ENCODE peak calls at places on chromosomes 6 and 20, in four cellular contexts. S, B, I and L are unnamed samples.

GRCh38 chr20:61954276-61955021 is 111.2 kb downstream of the TAF4 start:
- DNase-seq in S (no peak), B (no peak), I (no peak), L (no peak)

GRCh38 chr6:158815915-158816314 is 3.3 kb downstream of the EZR start:
- DNase-seq in S (no peak), B (no peak), I (no peak), L (no peak)

GRCh38 chr6:43276180-43277082 is 21.6 kb upstream of the SLC22A7 start:
- DNase-seq in S (no peak), B (no peak), I (no peak), L (no peak)

GRCh38 chr6:33235221-33235634 is 26.9 kb downstream of the RING1 start:
- DNase-seq in S (no peak), B (no peak), I (no peak), L (no peak)

GRCh38 chr20:45407067-45407745 is 883 bp upstream of the DBNDD2 start:
- DNase-seq in S (peak), B (peak), I (no peak), L (no peak)

GRCh38 chr6:49923826-49924225 is 40.1 kb downstream of the DEFB114 start:
- DNase-seq in S (no peak), B (no peak), I (no peak), L (no peak)

GRCh38 chr6:45047573-45047972 is 280.6 kb upstream of the RUNX2 start:
- DNase-seq in S (no peak), B (no peak), I (no peak), L (no peak)

GRCh38 chr20:56359212-56360132 is 698 bp downstream of the FAM210B start:
- DNase-seq in S (peak), B (peak), I (no peak), L (peak)

GRCh38 chr20:61251529-61252393 is at the start of gene CDH4:
- DNase-seq in S (no peak), B (no peak), I (no peak), L (no peak)

GRCh38 chr20:45427236-45428149 is 11.6 kb downstream of the PIGT start:
- DNase-seq in S (no peak), B (no peak), I (no peak), L (no peak)

GRCh38 chr6:144190593-144190992 is 40.3 kb downstream of the STX11 start:
- DNase-seq in S (peak), B (no peak), I (no peak), L (no peak)

GRCh38 chr6:131807644-131808459 is at the start of gene ENPP1:
- DNase-seq in S (peak), B (peak), I (no peak), L (peak)

GRCh38 chr6:151385177-151385576 is 6.2 kb downstream of the ZBTB2 start:
- DNase-seq in S (no peak), B (no peak), I (no peak), L (peak)

GRCh38 chr6:166046232-166046631 is 121.4 kb downstream of the TBXT start:
- DNase-seq in S (no peak), B (no peak), I (no peak), L (no peak)

GRCh38 chr6:3175742-3176321 is 18.5 kb upstream of the TUBB2A start:
- DNase-seq in S (no peak), B (no peak), I (no peak), L (no peak)

GRCh38 chr6:48426636-48427035 is 315.6 kb upstream of the PTCHD4 start:
- DNase-seq in S (no peak), B (no peak), I (no peak), L (no peak)

GRCh38 chr6:64270083-64270482 is 634.5 kb downstream of the PHF3 start:
- DNase-seq in S (no peak), B (no peak), I (no peak), L (no peak)

GRCh38 chr6:32940656-32941411 is at the start of gene HLA-DMB:
- DNase-seq in S (peak), B (no peak), I (peak), L (peak)

GRCh38 chr6:155388546-155388945 is 67.1 kb downstream of the NOX3 start:
- DNase-seq in S (no peak), B (no peak), I (no peak), L (no peak)

GRCh38 chr20:45872626-45873025 is 8.4 kb upstream of the ZSWIM1 start:
- DNase-seq in S (no peak), B (no peak), I (no peak), L (no peak)

GRCh38 chr20:43415661-43416430 is 41.9 kb upstream of the SRSF6 start:
- DNase-seq in S (no peak), B (no peak), I (no peak), L (no peak)

GRCh38 chr6:70152786-70153185 is 150.1 kb downstream of the COL9A1 start:
- DNase-seq in S (no peak), B (no peak), I (no peak), L (no peak)